ENCODE peak calls at places on chromosomes 7 and 10, in ten cellular contexts. One of them, this sample, is unnamed.

GRCh38 chr10:103433858-103434257 is 18.3 kb downstream of the CALHM2 start:
- DNase-seq in lower lobe of right lung: peak; percentile 83
- DNase-seq in right lobe of liver: no peak
- DNase-seq in CD4-positive, CD25-positive, alpha-beta regulatory T cell: no peak
- DNase-seq in astrocyte: no peak
- DNase-seq in iPS DF 6.9: no peak
- DNase-seq in SJSA1: no peak
- DNase-seq in naive thymus-derived CD4-positive, alpha-beta T cell: no peak
- DNase-seq in spleen: no peak
- DNase-seq in Peyer's patch: no peak
- DNase-seq in this sample: no peak

GRCh38 chr7:29807179-29807841 is 1.0 kb downstream of the WIPF3 start:
- DNase-seq in lower lobe of right lung: no peak
- DNase-seq in right lobe of liver: peak; percentile 67
- DNase-seq in CD4-positive, CD25-positive, alpha-beta regulatory T cell: no peak
- DNase-seq in astrocyte: no peak
- DNase-seq in iPS DF 6.9: no peak
- DNase-seq in SJSA1: no peak
- DNase-seq in naive thymus-derived CD4-positive, alpha-beta T cell: no peak
- DNase-seq in spleen: no peak
- DNase-seq in Peyer's patch: peak; percentile 55
- DNase-seq in this sample: peak; percentile 81

GRCh38 chr7:48366096-48366495 is 194.8 kb downstream of the ABCA13 start:
- DNase-seq in lower lobe of right lung: no peak
- DNase-seq in right lobe of liver: no peak
- DNase-seq in CD4-positive, CD25-positive, alpha-beta regulatory T cell: no peak
- DNase-seq in astrocyte: peak; percentile 3
- DNase-seq in iPS DF 6.9: no peak
- DNase-seq in SJSA1: no peak
- DNase-seq in naive thymus-derived CD4-positive, alpha-beta T cell: no peak
- DNase-seq in spleen: no peak
- DNase-seq in Peyer's patch: no peak
- DNase-seq in this sample: no peak

GRCh38 chr7:31053986-31054385 is 1.9 kb downstream of the ADCYAP1R1 start:
- DNase-seq in lower lobe of right lung: no peak
- DNase-seq in right lobe of liver: no peak
- DNase-seq in CD4-positive, CD25-positive, alpha-beta regulatory T cell: no peak
- DNase-seq in astrocyte: no peak
- DNase-seq in iPS DF 6.9: no peak
- DNase-seq in SJSA1: no peak
- DNase-seq in naive thymus-derived CD4-positive, alpha-beta T cell: no peak
- DNase-seq in spleen: no peak
- DNase-seq in Peyer's patch: no peak
- DNase-seq in this sample: no peak

GRCh38 chr7:47559306-47560220 is 22.3 kb downstream of the TNS3 start:
- DNase-seq in lower lobe of right lung: no peak
- DNase-seq in right lobe of liver: no peak
- DNase-seq in CD4-positive, CD25-positive, alpha-beta regulatory T cell: no peak
- DNase-seq in astrocyte: no peak
- DNase-seq in iPS DF 6.9: no peak
- DNase-seq in SJSA1: no peak
- DNase-seq in naive thymus-derived CD4-positive, alpha-beta T cell: no peak
- DNase-seq in spleen: peak; percentile 54
- DNase-seq in Peyer's patch: no peak
- DNase-seq in this sample: peak; percentile 30

GRCh38 chr10:84138478-84139125 is 707 bp upstream of the GHITM start:
- DNase-seq in lower lobe of right lung: peak; percentile 53
- DNase-seq in right lobe of liver: no peak
- DNase-seq in CD4-positive, CD25-positive, alpha-beta regulatory T cell: peak; percentile 34
- DNase-seq in astrocyte: no peak
- DNase-seq in iPS DF 6.9: no peak
- DNase-seq in SJSA1: peak; percentile 50
- DNase-seq in naive thymus-derived CD4-positive, alpha-beta T cell: no peak
- DNase-seq in spleen: peak; percentile 87
- DNase-seq in Peyer's patch: peak; percentile 71
- DNase-seq in this sample: no peak

GRCh38 chr10:388661-389045 is 253.4 kb downstream of the ZMYND11 start:
- DNase-seq in lower lobe of right lung: no peak
- DNase-seq in right lobe of liver: no peak
- DNase-seq in CD4-positive, CD25-positive, alpha-beta regulatory T cell: no peak
- DNase-seq in astrocyte: no peak
- DNase-seq in iPS DF 6.9: no peak
- DNase-seq in SJSA1: peak; percentile 31
- DNase-seq in naive thymus-derived CD4-positive, alpha-beta T cell: no peak
- DNase-seq in spleen: no peak
- DNase-seq in Peyer's patch: no peak
- DNase-seq in this sample: no peak

GRCh38 chr7:105724688-105725087 is 143.4 kb upstream of the EFCAB10 start:
- DNase-seq in lower lobe of right lung: no peak
- DNase-seq in right lobe of liver: no peak
- DNase-seq in CD4-positive, CD25-positive, alpha-beta regulatory T cell: no peak
- DNase-seq in astrocyte: no peak
- DNase-seq in iPS DF 6.9: no peak
- DNase-seq in SJSA1: no peak
- DNase-seq in naive thymus-derived CD4-positive, alpha-beta T cell: no peak
- DNase-seq in spleen: no peak
- DNase-seq in Peyer's patch: no peak
- DNase-seq in this sample: no peak

GRCh38 chr7:53229202-53229601 is 193.8 kb downstream of the POM121L12 start:
- DNase-seq in lower lobe of right lung: no peak
- DNase-seq in right lobe of liver: no peak
- DNase-seq in CD4-positive, CD25-positive, alpha-beta regulatory T cell: no peak
- DNase-seq in astrocyte: no peak
- DNase-seq in iPS DF 6.9: no peak
- DNase-seq in SJSA1: no peak
- DNase-seq in naive thymus-derived CD4-positive, alpha-beta T cell: no peak
- DNase-seq in spleen: no peak
- DNase-seq in Peyer's patch: no peak
- DNase-seq in this sample: no peak

GRCh38 chr10:34049887-34050286 is 715.4 kb upstream of the NRP1 start:
- DNase-seq in lower lobe of right lung: no peak
- DNase-seq in right lobe of liver: no peak
- DNase-seq in CD4-positive, CD25-positive, alpha-beta regulatory T cell: no peak
- DNase-seq in astrocyte: peak; percentile 92
- DNase-seq in iPS DF 6.9: no peak
- DNase-seq in SJSA1: no peak
- DNase-seq in naive thymus-derived CD4-positive, alpha-beta T cell: no peak
- DNase-seq in spleen: peak; percentile 14
- DNase-seq in Peyer's patch: no peak
- DNase-seq in this sample: no peak

GRCh38 chr10:98795467-98795866 is 348.7 kb upstream of the HPS1 start:
- DNase-seq in lower lobe of right lung: no peak
- DNase-seq in right lobe of liver: no peak
- DNase-seq in CD4-positive, CD25-positive, alpha-beta regulatory T cell: no peak
- DNase-seq in astrocyte: no peak
- DNase-seq in iPS DF 6.9: no peak
- DNase-seq in SJSA1: no peak
- DNase-seq in naive thymus-derived CD4-positive, alpha-beta T cell: no peak
- DNase-seq in spleen: no peak
- DNase-seq in Peyer's patch: peak; percentile 75
- DNase-seq in this sample: no peak

GRCh38 chr10:1281402-1281782 is 225.2 kb downstream of the WDR37 start:
- DNase-seq in lower lobe of right lung: no peak
- DNase-seq in right lobe of liver: no peak
- DNase-seq in CD4-positive, CD25-positive, alpha-beta regulatory T cell: no peak
- DNase-seq in astrocyte: no peak
- DNase-seq in iPS DF 6.9: no peak
- DNase-seq in SJSA1: no peak
- DNase-seq in naive thymus-derived CD4-positive, alpha-beta T cell: no peak
- DNase-seq in spleen: no peak
- DNase-seq in Peyer's patch: no peak
- DNase-seq in this sample: no peak

GRCh38 chr7:42886129-42886528 is 25.7 kb downstream of the C7orf25 start:
- DNase-seq in lower lobe of right lung: no peak
- DNase-seq in right lobe of liver: no peak
- DNase-seq in CD4-positive, CD25-positive, alpha-beta regulatory T cell: no peak
- DNase-seq in astrocyte: no peak
- DNase-seq in iPS DF 6.9: no peak
- DNase-seq in SJSA1: no peak
- DNase-seq in naive thymus-derived CD4-positive, alpha-beta T cell: no peak
- DNase-seq in spleen: no peak
- DNase-seq in Peyer's patch: no peak
- DNase-seq in this sample: no peak

DNA sequence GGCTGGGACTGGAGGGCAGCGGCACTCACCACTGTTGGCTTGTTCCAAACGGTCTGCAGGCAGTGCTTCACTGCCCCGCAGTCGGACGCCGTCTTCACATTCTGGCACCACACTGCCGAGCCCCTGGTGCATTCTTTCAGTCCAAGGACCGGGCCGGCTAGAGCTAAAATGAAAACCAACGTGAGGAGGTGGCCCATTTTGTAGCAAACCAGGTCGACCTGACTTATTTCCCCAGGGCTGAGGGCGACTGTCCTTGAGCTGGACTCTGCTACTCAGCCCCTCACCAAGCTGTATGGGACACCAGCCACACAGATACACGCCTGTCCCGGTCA is 16.7 kb downstream of the PSAP start:
- DNase-seq in lower lobe of right lung: no peak
- DNase-seq in right lobe of liver: no peak
- DNase-seq in CD4-positive, CD25-positive, alpha-beta regulatory T cell: no peak
- DNase-seq in astrocyte: no peak
- DNase-seq in iPS DF 6.9: no peak
- DNase-seq in SJSA1: no peak
- DNase-seq in naive thymus-derived CD4-positive, alpha-beta T cell: no peak
- DNase-seq in spleen: peak; percentile 68
- DNase-seq in Peyer's patch: no peak
- DNase-seq in this sample: peak; percentile 69
- H3K4me1 ChIP-seq in lower lobe of right lung: peaks cover 70% of the 10 kb centered on the region
- H3K4me1 ChIP-seq in right lobe of liver: peaks cover 55% of the 10 kb centered on the region
- H3K4me1 ChIP-seq in CD4-positive, CD25-positive, alpha-beta regulatory T cell: peaks cover 24% of the 10 kb centered on the region
- H3K4me1 ChIP-seq in astrocyte: peaks cover 51% of the 10 kb centered on the region
- H3K4me1 ChIP-seq in iPS DF 6.9: peaks cover 7% of the 10 kb centered on the region
- H3K4me1 ChIP-seq in SJSA1: peaks cover 45% of the 10 kb centered on the region
- H3K4me1 ChIP-seq in naive thymus-derived CD4-positive, alpha-beta T cell: peaks cover 4% of the 10 kb centered on the region
- H3K4me1 ChIP-seq in spleen: peaks cover 88% of the 10 kb centered on the region
- H3K4me1 ChIP-seq in Peyer's patch: peaks cover 7% of the 10 kb centered on the region
- H3K4me1 ChIP-seq in this sample: peaks cover 43% of the 10 kb centered on the region

GRCh38 chr10:124075116-124075955 is 18.1 kb downstream of the CHST15 start:
- DNase-seq in lower lobe of right lung: no peak
- DNase-seq in right lobe of liver: no peak
- DNase-seq in CD4-positive, CD25-positive, alpha-beta regulatory T cell: no peak
- DNase-seq in astrocyte: no peak
- DNase-seq in iPS DF 6.9: no peak
- DNase-seq in SJSA1: no peak
- DNase-seq in naive thymus-derived CD4-positive, alpha-beta T cell: no peak
- DNase-seq in spleen: no peak
- DNase-seq in Peyer's patch: no peak
- DNase-seq in this sample: no peak
- H3K4me1 ChIP-seq in lower lobe of right lung: peaks cover 16% of the 10 kb centered on the region
- H3K4me1 ChIP-seq in right lobe of liver: no peaks in the 10 kb centered on the region
- H3K4me1 ChIP-seq in CD4-positive, CD25-positive, alpha-beta regulatory T cell: no peaks in the 10 kb centered on the region
- H3K4me1 ChIP-seq in astrocyte: no peaks in the 10 kb centered on the region
- H3K4me1 ChIP-seq in iPS DF 6.9: peaks cover 1% of the 10 kb centered on the region
- H3K4me1 ChIP-seq in SJSA1: no peaks in the 10 kb centered on the region
- H3K4me1 ChIP-seq in naive thymus-derived CD4-positive, alpha-beta T cell: peaks cover 7% of the 10 kb centered on the region
- H3K4me1 ChIP-seq in spleen: peaks cover 87% of the 10 kb centered on the region
- H3K4me1 ChIP-seq in Peyer's patch: peaks cover 44% of the 10 kb centered on the region
- H3K4me1 ChIP-seq in this sample: peaks cover 12% of the 10 kb centered on the region

GRCh38 chr10:110411047-110411410 is 86.7 kb upstream of the DUSP5 start:
- DNase-seq in lower lobe of right lung: no peak
- DNase-seq in right lobe of liver: no peak
- DNase-seq in CD4-positive, CD25-positive, alpha-beta regulatory T cell: no peak
- DNase-seq in astrocyte: peak; percentile 82
- DNase-seq in iPS DF 6.9: no peak
- DNase-seq in SJSA1: peak; percentile 74
- DNase-seq in naive thymus-derived CD4-positive, alpha-beta T cell: no peak
- DNase-seq in spleen: no peak
- DNase-seq in Peyer's patch: no peak
- DNase-seq in this sample: peak; percentile 81

GRCh38 chr10:110415809-110416208 is 81.9 kb upstream of the DUSP5 start:
- DNase-seq in lower lobe of right lung: no peak
- DNase-seq in right lobe of liver: no peak
- DNase-seq in CD4-positive, CD25-positive, alpha-beta regulatory T cell: no peak
- DNase-seq in astrocyte: no peak
- DNase-seq in iPS DF 6.9: no peak
- DNase-seq in SJSA1: no peak
- DNase-seq in naive thymus-derived CD4-positive, alpha-beta T cell: no peak
- DNase-seq in spleen: no peak
- DNase-seq in Peyer's patch: no peak
- DNase-seq in this sample: no peak

GRCh38 chr10:110414563-110415309 is 83.0 kb upstream of the DUSP5 start:
- DNase-seq in lower lobe of right lung: no peak
- DNase-seq in right lobe of liver: no peak
- DNase-seq in CD4-positive, CD25-positive, alpha-beta regulatory T cell: peak; percentile 72
- DNase-seq in astrocyte: peak; percentile 54
- DNase-seq in iPS DF 6.9: no peak
- DNase-seq in SJSA1: peak; percentile 91
- DNase-seq in naive thymus-derived CD4-positive, alpha-beta T cell: peak; percentile 59
- DNase-seq in spleen: peak; percentile 91
- DNase-seq in Peyer's patch: peak; percentile 94
- DNase-seq in this sample: peak; percentile 88

GRCh38 chr10:110413049-110413783 is 84.5 kb upstream of the DUSP5 start:
- DNase-seq in lower lobe of right lung: no peak
- DNase-seq in right lobe of liver: no peak
- DNase-seq in CD4-positive, CD25-positive, alpha-beta regulatory T cell: no peak
- DNase-seq in astrocyte: no peak
- DNase-seq in iPS DF 6.9: no peak
- DNase-seq in SJSA1: no peak
- DNase-seq in naive thymus-derived CD4-positive, alpha-beta T cell: no peak
- DNase-seq in spleen: no peak
- DNase-seq in Peyer's patch: no peak
- DNase-seq in this sample: no peak

DNA sequence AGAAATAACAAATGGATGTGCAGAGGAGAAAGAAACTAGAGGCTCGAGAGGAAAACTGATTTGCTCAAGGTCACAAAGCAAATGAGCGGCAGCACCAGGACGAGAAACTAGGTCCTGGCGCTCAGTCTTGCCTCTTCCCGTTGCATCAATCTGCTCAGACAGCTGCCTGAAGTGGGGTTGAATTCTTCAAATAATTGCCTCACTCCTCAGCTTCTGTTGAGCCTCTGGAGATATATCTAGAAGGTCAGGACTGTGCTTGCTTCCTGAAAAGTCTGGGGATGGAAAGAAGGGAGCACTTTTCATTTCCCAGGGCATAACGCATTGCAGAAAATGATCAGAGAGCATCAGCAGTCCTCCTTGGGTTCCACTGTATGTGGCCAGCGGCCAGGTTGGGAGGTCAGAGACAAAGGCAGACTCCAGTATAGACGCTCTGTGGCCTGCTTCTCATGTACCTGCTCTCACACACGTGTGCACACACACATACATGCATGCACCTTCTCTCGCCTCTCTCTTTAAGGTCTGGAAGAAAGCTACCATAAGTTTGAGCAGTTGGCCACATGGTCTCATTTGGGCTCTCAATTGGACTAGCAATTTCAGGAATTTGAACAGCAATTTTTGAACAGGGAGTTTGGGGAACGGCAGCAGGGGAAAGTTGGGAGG is 83.7 kb upstream of the DUSP5 start:
- DNase-seq in lower lobe of right lung: no peak
- DNase-seq in right lobe of liver: no peak
- DNase-seq in CD4-positive, CD25-positive, alpha-beta regulatory T cell: no peak
- DNase-seq in astrocyte: no peak
- DNase-seq in iPS DF 6.9: no peak
- DNase-seq in SJSA1: no peak
- DNase-seq in naive thymus-derived CD4-positive, alpha-beta T cell: no peak
- DNase-seq in spleen: no peak
- DNase-seq in Peyer's patch: no peak
- DNase-seq in this sample: no peak
- H3K4me1 ChIP-seq in lower lobe of right lung: peaks cover 25% of the 10 kb centered on the region
- H3K4me1 ChIP-seq in right lobe of liver: peaks cover 21% of the 10 kb centered on the region
- H3K4me1 ChIP-seq in CD4-positive, CD25-positive, alpha-beta regulatory T cell: peaks cover 27% of the 10 kb centered on the region
- H3K4me1 ChIP-seq in astrocyte: peaks cover 38% of the 10 kb centered on the region
- H3K4me1 ChIP-seq in iPS DF 6.9: peaks cover 1% of the 10 kb centered on the region
- H3K4me1 ChIP-seq in SJSA1: peaks cover 58% of the 10 kb centered on the region
- H3K4me1 ChIP-seq in naive thymus-derived CD4-positive, alpha-beta T cell: peaks cover 14% of the 10 kb centered on the region
- H3K4me1 ChIP-seq in spleen: peaks cover 61% of the 10 kb centered on the region
- H3K4me1 ChIP-seq in Peyer's patch: peaks cover 29% of the 10 kb centered on the region
- H3K4me1 ChIP-seq in this sample: no peaks in the 10 kb centered on the region

GRCh38 chr7:112255388-112255720 is 48.9 kb downstream of the ZNF277 start:
- DNase-seq in lower lobe of right lung: no peak
- DNase-seq in right lobe of liver: no peak
- DNase-seq in CD4-positive, CD25-positive, alpha-beta regulatory T cell: no peak
- DNase-seq in astrocyte: peak; percentile 19
- DNase-seq in iPS DF 6.9: no peak
- DNase-seq in SJSA1: no peak
- DNase-seq in naive thymus-derived CD4-positive, alpha-beta T cell: no peak
- DNase-seq in spleen: no peak
- DNase-seq in Peyer's patch: no peak
- DNase-seq in this sample: no peak
- H3K4me1 ChIP-seq in lower lobe of right lung: peaks cover 24% of the 10 kb centered on the region
- H3K4me1 ChIP-seq in right lobe of liver: peaks cover 21% of the 10 kb centered on the region
- H3K4me1 ChIP-seq in CD4-positive, CD25-positive, alpha-beta regulatory T cell: no peaks in the 10 kb centered on the region
- H3K4me1 ChIP-seq in astrocyte: peaks cover 3% of the 10 kb centered on the region
- H3K4me1 ChIP-seq in iPS DF 6.9: peaks cover 6% of the 10 kb centered on the region
- H3K4me1 ChIP-seq in SJSA1: peaks cover 24% of the 10 kb centered on the region
- H3K4me1 ChIP-seq in naive thymus-derived CD4-positive, alpha-beta T cell: no peaks in the 10 kb centered on the region
- H3K4me1 ChIP-seq in spleen: peaks cover 7% of the 10 kb centered on the region
- H3K4me1 ChIP-seq in Peyer's patch: no peaks in the 10 kb centered on the region
- H3K4me1 ChIP-seq in this sample: no peaks in the 10 kb centered on the region

This sample was measured in kidney.